ENCODE peak calls at places on chromosome 21, in six cellular contexts. Z is PC-9, O is left lung, I is lower lobe of right lung, G is tibial artery, H is uterus. N is an unnamed sample.

GRCh38 chr21:14609274-14609673 is 63.2 kb upstream of the SAMSN1 start:
- DNase-seq in Z (no peak), O (no peak), H (no peak), I (no peak), G (no peak), N (no peak)

GRCh38 chr21:33831962-33832659 is 83.5 kb downstream of the ATP5PO start:
- DNase-seq in Z (no peak), H (no peak), O (no peak), G (no peak), I (no peak), N (no peak)

GRCh38 chr21:26061437-26061836 is 109.1 kb downstream of the APP start:
- DNase-seq in Z (no peak), O (no peak), I (no peak), G (no peak), H (no peak), N (no peak)

GRCh38 chr21:15772654-15773053 is 42.9 kb downstream of the USP25 start:
- DNase-seq in Z (no peak), G (no peak), I (no peak), H (no peak), O (no peak), N (no peak)

GRCh38 chr21:33205476-33205875 is 24.3 kb upstream of the IFNAR2 start:
- DNase-seq in I (no peak), O (no peak), Z (no peak), H (no peak), G (no peak), N (no peak)

GRCh38 chr21:34594566-34595234 is 20.2 kb downstream of the RCAN1 start:
- DNase-seq in G (no peak), I (no peak), Z (no peak), H (no peak), O (no peak), N (no peak)

GRCh38 chr21:15706686-15707085 is 23.1 kb upstream of the USP25 start:
- DNase-seq in Z (peak), G (no peak), I (no peak), O (no peak), H (no peak), N (no peak)

GRCh38 chr21:32949701-32950100 is 76.0 kb upstream of the OLIG2 start:
- DNase-seq in G (no peak), H (no peak), I (no peak), O (no peak), Z (no peak), N (no peak)

GRCh38 chr21:21213297-21213696 is 215.1 kb downstream of the NCAM2 start:
- DNase-seq in I (no peak), G (no peak), H (no peak), O (no peak), Z (no peak), N (no peak)

GRCh38 chr21:14686466-14687276 is 140.6 kb upstream of the SAMSN1 start:
- DNase-seq in I (no peak), H (no peak), Z (no peak), G (no peak), O (no peak), N (no peak)

GRCh38 chr21:41777934-41778815 is 11.3 kb upstream of the RIPK4 start:
- DNase-seq in O (peak), G (peak), I (peak), Z (peak), H (peak), N (peak)

GRCh38 chr21:32102426-32102825 is 176.4 kb downstream of the MIS18A start:
- DNase-seq in G (no peak), O (no peak), H (no peak), I (no peak), Z (no peak), N (no peak)

GRCh38 chr21:15498455-15498854 is 231.3 kb upstream of the USP25 start:
- DNase-seq in I (no peak), O (no peak), Z (no peak), H (no peak), G (no peak), N (no peak)

GRCh38 chr21:25639922-25640670 is 1.0 kb downstream of the JAM2 start:
- DNase-seq in G (no peak), I (no peak), O (no peak), Z (no peak), H (peak), N (peak)

GRCh38 chr21:36431252-36431651 is 46.1 kb downstream of the CHAF1B start:
- DNase-seq in G (no peak), H (no peak), I (no peak), Z (no peak), O (no peak), N (no peak)

GRCh38 chr21:16279658-16280581 is 550.1 kb downstream of the USP25 start:
- DNase-seq in Z (no peak), G (peak), O (no peak), I (no peak), H (peak), N (no peak)

GRCh38 chr21:35909456-35910178 is 150.7 kb downstream of the SETD4 start:
- DNase-seq in G (no peak), I (no peak), H (no peak), Z (no peak), O (no peak), N (no peak)

GRCh38 chr21:27112186-27112585 is 145.3 kb upstream of the ADAMTS5 start:
- DNase-seq in G (no peak), Z (no peak), O (no peak), H (no peak), I (no peak), N (no peak)

GRCh38 chr21:34126269-34126668 is 52.9 kb downstream of the MRPS6 start:
- DNase-seq in O (no peak), Z (no peak), G (no peak), H (no peak), I (no peak), N (no peak)

DNA sequence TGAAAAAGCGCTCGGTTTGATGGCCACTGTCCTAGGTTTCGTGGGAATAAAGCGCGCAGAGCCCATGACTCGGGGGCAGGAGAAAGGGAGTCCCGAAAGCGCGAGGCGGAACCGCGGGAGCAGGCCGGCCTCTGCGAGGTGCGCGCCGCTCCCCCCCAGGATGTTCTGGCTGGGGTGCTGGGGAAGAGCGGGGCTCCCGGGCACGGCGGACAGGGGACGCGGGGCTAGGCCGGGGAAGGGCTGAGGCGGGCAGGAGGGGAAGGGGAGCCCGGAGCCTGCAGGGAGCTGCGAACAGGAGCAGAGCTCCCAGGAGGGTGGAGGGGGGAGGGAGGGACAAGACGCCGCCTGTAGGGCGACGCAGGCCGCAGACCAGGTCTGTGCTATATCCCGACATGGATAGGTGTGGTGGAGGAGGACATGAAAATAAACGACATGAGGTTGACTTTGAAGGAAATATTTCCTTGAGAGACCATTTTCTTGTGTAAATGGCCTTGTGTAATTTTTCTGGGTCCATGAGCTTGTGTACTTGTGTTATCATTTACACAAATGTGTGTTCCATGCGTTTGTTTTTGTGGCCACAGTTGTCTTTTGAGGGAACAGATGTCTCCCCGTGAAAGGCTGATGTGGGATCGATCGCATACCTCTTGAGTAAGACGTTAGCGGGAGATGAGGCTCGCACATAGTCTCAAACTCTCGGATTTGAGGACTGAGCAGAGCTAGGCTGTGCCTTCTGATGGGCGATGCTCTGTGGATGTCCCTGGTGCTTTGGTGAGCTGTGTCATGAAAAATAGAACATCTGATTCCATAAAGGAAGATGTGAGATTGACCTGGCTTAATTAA is 1.3 kb downstream of the PCNT start:
- DNase-seq in I (peak), O (peak), G (peak), Z (peak), H (peak), N (peak)
- TF ChIP-seq CTCF in I (no peak), O (no peak), G (no peak), Z (no peak), H (no peak), N (no peak)

DNA sequence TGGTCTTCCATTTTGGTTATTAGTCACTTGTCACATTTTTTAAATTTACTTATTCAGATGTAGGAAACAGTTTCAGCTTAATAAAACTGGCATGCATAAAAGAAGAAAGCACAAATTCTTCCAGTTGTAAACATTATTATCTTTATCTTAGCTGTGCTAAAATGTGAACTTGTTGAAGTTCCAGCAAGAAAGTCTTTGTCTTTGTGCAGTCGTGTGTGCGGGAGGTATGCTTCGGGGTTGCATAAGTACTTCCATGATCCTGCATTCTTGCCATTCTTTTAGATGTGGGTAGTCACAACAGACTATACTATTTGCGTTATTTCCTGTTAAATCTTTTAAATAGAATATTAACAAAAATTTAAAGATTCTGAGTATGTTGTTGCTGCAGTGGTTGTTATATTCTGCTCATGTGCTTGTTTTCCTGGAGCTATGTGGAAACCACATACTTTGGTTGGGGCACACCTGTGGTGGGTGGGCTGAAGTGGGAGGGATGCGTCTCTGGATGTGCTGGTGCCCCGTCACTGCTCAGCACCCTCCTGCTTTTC is 49.9 kb downstream of the CBS start:
- DNase-seq in I (no peak), Z (peak), G (no peak), H (no peak), O (no peak), N (no peak)
- H3K27ac ChIP-seq in I (no peak), Z (peak), G (no peak), H (no peak), O (no peak), N (no peak)

GRCh38 chr21:38815060-38815405 is 9.3 kb downstream of the ETS2 start:
- DNase-seq in G (no peak), O (no peak), I (no peak), Z (no peak), H (no peak), N (no peak)

GRCh38 chr21:38813143-38813542 is 7.4 kb downstream of the ETS2 start:
- DNase-seq in O (no peak), I (no peak), Z (no peak), G (no peak), H (no peak), N (no peak)

GRCh38 chr21:38811257-38811656 is 5.5 kb downstream of the ETS2 start:
- DNase-seq in H (no peak), G (no peak), I (no peak), O (no peak), Z (no peak), N (no peak)

GRCh38 chr21:38814126-38815059 is 8.7 kb downstream of the ETS2 start:
- DNase-seq in O (no peak), I (no peak), Z (no peak), H (no peak), G (no peak), N (no peak)

DNA sequence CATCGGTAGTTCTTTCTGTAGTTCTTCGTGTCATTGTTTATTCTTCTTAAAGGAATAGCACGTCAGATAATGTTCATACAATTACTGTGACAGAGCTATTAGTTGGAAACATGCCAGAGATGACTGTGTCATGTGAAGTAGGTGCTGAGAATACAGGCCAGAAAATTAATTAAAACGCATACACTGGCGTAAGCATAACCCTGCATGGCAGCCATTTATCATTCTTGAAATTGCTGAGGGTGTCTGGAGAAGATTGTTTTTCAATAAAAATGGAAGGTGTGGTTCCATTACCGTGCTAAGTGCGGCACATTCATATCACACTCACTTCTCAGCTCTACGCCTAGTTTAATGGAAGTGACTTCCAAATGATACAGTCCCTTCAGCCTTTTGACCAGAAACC is 7.8 kb downstream of the ETS2 start:
- DNase-seq in I (no peak), H (no peak), Z (no peak), G (no peak), O (no peak), N (no peak)
- TF ChIP-seq CTCF in I (no peak), H (no peak), Z (no peak), G (no peak), O (no peak), N (no peak)

DNA sequence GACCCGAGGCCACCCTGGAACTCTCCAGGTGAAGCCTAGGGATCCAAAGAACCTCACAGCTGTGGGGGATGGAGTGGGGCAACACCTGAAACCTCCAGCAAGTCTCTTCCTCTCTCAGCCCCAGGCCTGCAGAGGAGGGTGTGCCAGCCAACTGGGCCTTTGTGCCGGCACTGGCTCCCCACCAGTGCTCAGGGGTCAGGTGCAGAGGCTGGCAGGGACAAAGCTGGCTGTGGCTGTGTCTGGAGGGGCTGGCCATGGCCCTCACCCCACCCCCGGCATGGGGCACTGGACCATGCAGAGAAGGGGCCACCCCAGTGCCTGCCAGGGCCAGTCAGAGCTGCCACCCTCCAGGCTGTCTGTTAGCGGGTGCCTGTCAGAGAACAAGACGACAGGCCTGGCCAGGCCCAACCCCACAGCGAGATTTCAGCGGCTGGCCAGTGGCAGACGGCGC is 3.9 kb downstream of the COL18A1 start:
- DNase-seq in G (no peak), H (no peak), O (no peak), Z (no peak), I (peak), N (peak)
- H3K27ac ChIP-seq in G (peak), H (peak), O (no peak), Z (no peak), I (no peak), N (peak)

GRCh38 chr21:19340303-19340702 is 936.7 kb upstream of the TMPRSS15 start:
- DNase-seq in H (no peak), I (no peak), O (no peak), G (no peak), Z (no peak), N (no peak)
- TF ChIP-seq CTCF in H (no peak), I (no peak), O (no peak), G (no peak), Z (no peak), N (no peak)

GRCh38 chr21:29299046-29299905 is 554 bp downstream of the BACH1 start:
- DNase-seq in I (peak), O (peak), Z (peak), H (peak), G (peak), N (peak)

GRCh38 chr21:29301703-29302102 is 3.0 kb downstream of the BACH1 start:
- DNase-seq in G (no peak), H (no peak), I (no peak), O (no peak), Z (no peak), N (no peak)

GRCh38 chr21:29298348-29299045 is at the start of gene BACH1:
- DNase-seq in H (peak), O (peak), I (peak), Z (peak), G (peak), N (peak)

GRCh38 chr21:29300547-29301138 is 1.9 kb downstream of the BACH1 start:
- DNase-seq in G (no peak), Z (no peak), O (no peak), H (no peak), I (no peak), N (no peak)

GRCh38 chr21:29299906-29300546 is 1.3 kb downstream of the BACH1 start:
- DNase-seq in Z (peak), H (no peak), O (peak), G (peak), I (peak), N (peak)
- H3K27ac ChIP-seq in Z (peak), H (peak), O (peak), G (peak), I (peak), N (peak)

N was measured in heart left ventricle.